ENCODE peak calls at places on chromosomes 6 and 20, in eight cellular contexts. C, F, O, H, T, B, N and E are unnamed samples. For H3K9me3, the result is how much of the 10 kb centered on the place peaks cover.

GRCh38 chr6:15014958-15015357 is 230.9 kb upstream of the JARID2 start:
- DNase-seq in F (no peak), B (no peak), O (no peak), T (no peak), N (no peak), H (no peak), C (no peak), E (no peak)

GRCh38 chr20:24756292-24757025 is 192.6 kb upstream of the CST7 start:
- DNase-seq in C (no peak), F (no peak), H (no peak), T (no peak), B (peak), N (no peak), O (no peak), E (no peak)

GRCh38 chr6:155224618-155225017 is 39.2 kb upstream of the CLDN20 start:
- DNase-seq in F (no peak), H (peak), O (no peak), T (no peak), C (no peak), N (no peak), B (no peak), E (no peak)

GRCh38 chr20:36086767-36087166 is 67.8 kb upstream of the EPB41L1 start:
- DNase-seq in C (no peak), N (no peak), F (no peak), T (no peak), O (no peak), B (no peak), H (no peak), E (no peak)

GRCh38 chr6:7818480-7819165 is 92.0 kb downstream of the TXNDC5 start:
- DNase-seq in O (no peak), N (no peak), T (no peak), H (peak), B (no peak), F (peak), C (no peak), E (no peak)

GRCh38 chr20:25496968-25497401 is 88.3 kb downstream of the NINL start:
- DNase-seq in N (no peak), F (no peak), H (peak), T (no peak), C (no peak), B (no peak), O (no peak), E (no peak)

GRCh38 chr6:56370127-56370540 is 122.8 kb upstream of the COL21A1 start:
- DNase-seq in H (peak), N (no peak), T (no peak), B (peak), F (peak), C (peak), O (peak), E (no peak)

GRCh38 chr6:121677551-121677950 is 242.1 kb downstream of the GJA1 start:
- DNase-seq in H (peak), N (no peak), C (no peak), B (no peak), F (no peak), O (no peak), T (no peak), E (no peak)

GRCh38 chr20:44012466-44013226 is 98.0 kb downstream of the TOX2 start:
- DNase-seq in C (no peak), T (no peak), H (no peak), O (no peak), F (no peak), N (no peak), B (no peak), E (no peak)

DNA sequence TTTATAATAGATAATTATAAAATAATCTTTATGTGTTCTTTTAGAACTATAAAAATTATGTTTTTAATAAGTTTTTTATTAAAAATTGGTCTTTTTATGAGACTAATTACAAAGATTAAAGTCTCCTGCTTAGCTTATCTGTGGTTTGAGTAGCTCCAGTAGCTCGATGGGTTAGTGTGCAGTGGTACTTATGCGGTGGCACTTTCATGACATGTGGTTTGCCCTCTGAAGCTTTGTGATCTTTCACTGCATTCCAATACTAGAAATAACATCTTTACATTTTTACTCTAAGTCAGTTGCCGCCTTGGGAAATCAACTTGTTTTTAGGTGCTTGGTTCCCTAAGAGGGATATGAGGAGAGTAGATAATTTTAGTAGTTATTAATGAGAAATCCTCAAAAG is 699.5 kb upstream of the FLRT3 start:
- DNase-seq in F (no peak), B (no peak), N (no peak), T (no peak), C (no peak), H (no peak), O (no peak), E (no peak)
- H3K9me3 ChIP-seq in F (under half), B (under half), N (under half), T (under half), C (under half), H (under half), O (under half), E (under half)

DNA sequence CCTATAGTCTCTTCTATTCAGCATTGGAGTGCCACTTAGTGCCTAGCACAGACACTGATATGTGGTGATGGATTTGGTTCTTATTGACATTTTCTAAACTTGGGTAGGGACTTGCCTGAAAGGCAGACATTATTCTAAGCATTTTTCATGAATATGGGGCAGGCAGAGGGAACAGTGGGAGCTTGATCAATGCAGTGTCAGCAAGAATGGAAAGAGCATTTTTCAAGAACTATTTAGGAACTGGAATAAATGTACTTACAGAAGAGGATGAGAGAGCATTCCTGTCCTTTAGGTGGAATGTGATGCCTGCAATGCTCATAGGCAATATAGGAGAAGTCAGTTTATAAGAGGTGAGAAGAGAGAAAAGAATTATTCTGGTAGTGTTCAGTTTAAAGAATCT is 26.2 kb downstream of the DEFB114 start:
- DNase-seq in T (no peak), B (no peak), C (no peak), N (no peak), F (no peak), H (no peak), O (no peak), E (no peak)
- H3K9me3 ChIP-seq in T (under half), B (under half), C (under half), N (under half), F (under half), H (under half), O (under half), E (under half)

DNA sequence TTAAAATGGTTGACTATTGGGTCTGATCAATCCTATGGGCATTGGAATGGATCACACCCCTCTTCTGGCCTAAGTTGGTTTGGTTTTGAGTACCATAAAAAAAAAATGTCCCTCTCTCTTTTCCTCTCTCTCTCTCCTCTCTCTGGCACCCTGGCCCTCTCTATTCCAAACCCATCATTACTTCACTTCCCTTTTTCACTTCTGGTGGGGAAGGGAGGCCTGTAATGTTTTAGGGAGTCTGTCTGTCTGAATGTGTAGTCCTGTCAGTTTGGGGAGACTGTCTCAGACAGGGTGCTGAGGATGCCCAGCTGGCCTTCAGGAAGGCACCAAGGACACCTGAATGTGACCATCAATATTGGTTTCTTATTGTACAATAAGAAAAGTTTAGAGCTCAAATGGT is 165.8 kb downstream of the CD24 start:
- DNase-seq in B (no peak), C (no peak), N (no peak), F (no peak), O (no peak), T (no peak), H (no peak), E (no peak)
- H3K9me3 ChIP-seq in B (half or more), C (under half), N (under half), F (under half), O (under half), T (under half), H (under half), E (under half)

DNA sequence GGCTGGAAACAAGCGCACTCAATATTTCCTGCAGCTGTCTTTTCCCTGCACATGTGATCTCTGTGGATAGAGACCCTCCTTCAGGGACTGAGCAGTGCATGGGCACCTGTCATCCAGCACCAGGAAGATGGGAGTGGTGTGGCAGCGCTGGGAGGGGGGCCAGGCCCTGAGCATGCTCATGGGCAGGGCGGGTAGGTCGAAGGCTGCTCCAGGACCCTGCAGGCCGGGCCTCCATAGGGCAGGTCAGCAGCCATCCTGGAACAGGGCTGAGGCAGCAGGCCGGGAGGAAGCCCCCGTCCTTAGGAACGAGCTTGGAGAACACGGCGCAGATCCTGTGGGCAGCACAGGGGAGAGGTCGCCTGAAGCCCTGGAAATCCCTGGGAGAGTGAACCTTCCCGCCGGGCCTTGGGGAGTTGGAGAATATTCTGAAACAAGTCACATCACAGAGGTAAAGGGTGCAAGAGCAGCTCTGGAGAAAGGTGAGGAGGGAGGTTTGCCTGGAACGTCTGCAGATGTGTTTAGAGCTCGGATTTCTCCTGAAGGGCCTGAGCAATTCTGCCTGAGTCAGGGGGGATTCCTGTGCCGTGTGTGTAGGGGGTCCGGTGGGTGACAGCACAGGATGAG is 133.2 kb downstream of the SMOC2 start:
- DNase-seq in O (no peak), F (no peak), B (no peak), T (no peak), H (no peak), C (no peak), N (no peak), E (no peak)
- H3K9me3 ChIP-seq in O (under half), F (under half), B (under half), T (under half), H (under half), C (under half), N (under half), E (under half)

GRCh38 chr6:161295784-161296183 is 21.9 kb upstream of the AGPAT4 start:
- DNase-seq in O (no peak), H (no peak), C (no peak), T (no peak), B (no peak), N (no peak), F (no peak), E (no peak)
- H3K9me3 ChIP-seq in O (under half), H (under half), C (under half), T (under half), B (under half), N (under half), F (under half), E (under half)

DNA sequence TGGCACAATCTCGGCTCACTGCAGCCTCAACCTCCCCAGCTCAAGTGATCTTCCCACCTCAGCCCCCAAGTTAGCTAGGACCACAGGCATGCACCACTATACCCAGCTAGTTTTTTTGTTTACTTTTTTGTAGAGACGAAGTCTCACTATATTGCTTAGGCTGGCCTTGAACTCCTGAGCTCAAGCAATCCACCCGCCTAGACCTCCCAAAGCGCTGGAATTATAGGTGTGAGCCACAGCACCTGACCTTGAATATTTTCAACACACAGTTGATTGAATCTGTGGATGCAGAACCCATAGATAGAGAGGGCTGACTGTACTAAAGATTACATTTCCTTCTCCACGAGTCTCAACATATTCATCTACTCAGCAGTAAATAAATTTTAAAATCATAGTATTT is 15.6 kb downstream of the CDK19 start:
- DNase-seq in T (no peak), O (no peak), F (no peak), C (no peak), H (no peak), N (no peak), B (no peak), E (no peak)
- H3K9me3 ChIP-seq in T (under half), O (under half), F (under half), C (under half), H (under half), N (under half), B (under half), E (under half)

GRCh38 chr20:4585104-4585753 is 136.5 kb upstream of the PRND start:
- DNase-seq in C (no peak), N (no peak), F (no peak), B (no peak), H (no peak), T (no peak), O (no peak), E (no peak)
- H3K9me3 ChIP-seq in C (under half), N (under half), F (under half), B (under half), H (under half), T (under half), O (under half), E (under half)

GRCh38 chr20:164618-165017 is 7.4 kb downstream of the DEFB127 start:
- DNase-seq in F (no peak), N (no peak), C (no peak), O (no peak), H (no peak), B (no peak), T (no peak), E (no peak)
- H3K9me3 ChIP-seq in F (under half), N (under half), C (under half), O (under half), H (under half), B (under half), T (under half), E (under half)

DNA sequence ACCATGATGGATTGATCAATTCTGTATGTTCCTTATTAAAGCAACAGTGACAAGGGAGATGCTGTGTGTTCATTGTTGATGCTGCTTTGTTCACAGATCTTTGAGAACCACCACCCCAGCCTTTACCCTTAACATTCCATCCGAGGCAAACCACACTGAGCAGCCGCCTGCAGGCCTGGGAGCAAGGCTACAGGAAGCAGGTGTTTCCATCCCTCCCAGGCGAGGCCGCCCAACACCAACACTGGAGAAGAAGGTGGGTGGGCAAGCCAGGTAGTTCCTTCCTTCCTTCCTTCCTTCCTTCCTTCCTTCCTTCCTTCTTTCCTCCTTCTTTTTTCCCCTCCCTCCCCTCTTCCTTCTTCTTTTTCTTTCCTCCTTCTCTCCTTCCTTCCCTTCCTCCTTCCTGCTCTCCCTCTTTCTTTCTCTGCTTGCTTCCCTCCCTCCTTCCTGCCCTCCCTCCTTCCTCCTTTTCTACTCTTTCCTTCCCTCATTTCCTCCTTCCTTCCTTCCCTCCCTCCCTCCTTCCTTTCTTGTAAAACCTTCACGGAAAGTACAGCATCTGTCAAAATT is 13.7 kb downstream of the TTLL2 start:
- DNase-seq in N (no peak), B (no peak), T (no peak), H (no peak), F (no peak), O (no peak), C (no peak), E (no peak)
- H3K9me3 ChIP-seq in N (under half), B (under half), T (under half), H (under half), F (under half), O (under half), C (under half), E (under half)

GRCh38 chr20:49281913-49282467 is 4.1 kb upstream of the ZNFX1 start:
- DNase-seq in T (no peak), N (no peak), B (no peak), H (no peak), O (no peak), F (no peak), C (no peak), E (no peak)

GRCh38 chr20:49283703-49284625 is 6.1 kb upstream of the ZNFX1 start:
- DNase-seq in C (no peak), N (no peak), B (no peak), H (no peak), O (no peak), F (no peak), T (no peak), E (no peak)

GRCh38 chr20:49284818-49285217 is 7.0 kb upstream of the ZNFX1 start:
- DNase-seq in N (no peak), O (no peak), F (no peak), H (no peak), C (no peak), T (no peak), B (no peak), E (no peak)

GRCh38 chr20:49282584-49283171 is 4.8 kb upstream of the ZNFX1 start:
- DNase-seq in C (no peak), B (no peak), T (no peak), O (no peak), F (no peak), H (no peak), N (no peak), E (no peak)

DNA sequence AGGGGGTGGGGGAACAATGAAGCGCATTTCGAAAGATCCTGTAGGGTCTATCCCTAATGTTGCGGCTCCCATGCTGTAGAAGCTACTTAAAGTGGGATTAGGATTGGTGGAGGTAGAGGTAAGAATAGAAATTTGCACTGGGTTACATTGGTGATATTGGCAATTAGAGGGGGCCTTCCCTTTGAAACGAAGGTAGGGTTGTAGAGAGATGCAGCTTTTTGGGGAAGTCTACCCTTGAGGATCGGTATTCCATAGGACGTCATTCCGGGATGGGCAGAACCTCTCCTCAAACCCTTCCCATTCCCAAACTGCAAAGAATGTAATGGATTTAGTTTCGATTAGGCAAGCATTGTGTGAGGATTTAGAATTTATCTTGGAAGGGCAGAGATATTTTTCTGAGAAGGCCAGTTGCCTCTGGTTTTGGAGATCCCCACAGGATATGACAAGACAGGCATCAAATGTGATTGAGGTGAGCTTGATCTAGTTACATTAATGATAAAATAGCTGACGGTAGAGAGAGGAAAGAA is 5.4 kb upstream of the ZNFX1 start:
- DNase-seq in B (no peak), C (no peak), O (no peak), F (no peak), N (no peak), H (no peak), T (no peak), E (no peak)
- H3K9me3 ChIP-seq in B (half or more), C (under half), O (under half), F (under half), N (half or more), H (under half), T (half or more), E (half or more)